ENCODE peak calls at places on chromosomes 16 and 17, in five cellular contexts. P, G, W, N and K are unnamed samples.

GRCh38 chr17:2508035-2508434 is 3.7 kb downstream of the METTL16 start:
- DNase-seq in P (no peak), N (no peak), W (no peak), G (no peak), K (no peak)

GRCh38 chr17:57357392-57357784 is 101.1 kb downstream of the MSI2 start:
- DNase-seq in G (no peak), W (no peak), N (peak; percentile 59), P (no peak), K (peak; percentile 83)

GRCh38 chr17:64773836-64774761 is 112.0 kb upstream of the SMURF2 start:
- DNase-seq in P (no peak), W (no peak), N (peak; percentile 19), G (no peak), K (no peak)

GRCh38 chr16:84471316-84471715 is 33.1 kb downstream of the MEAK7 start:
- DNase-seq in N (no peak), W (no peak), P (no peak), G (no peak), K (no peak)

GRCh38 chr17:43588121-43588520 is 42.0 kb upstream of the ETV4 start:
- DNase-seq in W (no peak), G (no peak), N (no peak), P (no peak), K (no peak)

GRCh38 chr17:77280304-77280910 is 139.6 kb downstream of the SEC14L1 start:
- DNase-seq in G (no peak), W (no peak), N (peak; percentile 40), P (no peak), K (no peak)

GRCh38 chr17:49450735-49451134 is 36.1 kb upstream of the PHB1 start:
- DNase-seq in N (no peak), W (no peak), P (no peak), G (no peak), K (no peak)

GRCh38 chr17:69223809-69224208 is 4.8 kb downstream of the ABCA10 start:
- DNase-seq in P (no peak), N (no peak), W (no peak), G (no peak), K (no peak)

GRCh38 chr17:31392856-31393748 is 1.6 kb downstream of the RAB11FIP4 start:
- DNase-seq in N (peak; percentile 10), G (no peak), P (no peak), W (no peak), K (no peak)

DNA sequence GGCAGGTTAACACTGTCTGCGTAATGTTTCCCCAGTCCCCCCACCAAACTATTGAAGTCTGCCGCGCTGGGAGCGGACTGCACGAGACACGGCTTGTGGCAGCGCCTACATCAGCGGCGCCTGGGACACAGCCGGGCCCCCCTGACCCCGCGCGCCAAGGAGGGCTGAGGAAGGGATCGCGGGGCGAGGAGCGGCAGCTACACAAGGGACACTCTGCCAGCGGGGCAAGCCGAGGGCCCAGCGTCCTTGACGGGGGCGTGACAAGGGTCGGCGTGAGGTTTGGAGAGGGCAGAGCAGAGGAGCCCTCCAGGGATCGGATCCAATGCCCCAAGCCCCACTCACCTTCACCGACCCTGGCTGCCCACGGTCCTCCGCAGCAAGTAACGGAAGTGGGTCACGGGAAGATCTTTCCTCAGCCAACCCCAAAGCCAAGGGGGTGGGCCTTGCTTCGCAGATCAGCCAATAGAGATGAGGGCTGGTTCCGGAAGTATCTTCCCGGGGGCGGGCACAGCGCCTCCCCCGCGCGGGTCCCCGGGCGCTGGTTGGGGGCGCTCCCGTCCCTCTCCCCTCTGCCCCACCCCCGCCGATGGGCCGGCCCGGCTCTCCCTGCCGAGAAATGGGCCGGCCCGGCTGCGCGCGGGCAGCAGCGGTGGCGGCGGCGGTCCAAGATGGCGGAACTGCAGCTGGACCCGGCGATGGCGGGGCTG is at the start of the genes ATP5PD and KCTD2:
- DNase-seq in W (peak; percentile 81), N (peak; percentile 98), G (peak; percentile 92), P (peak; percentile 96), K (peak; percentile 97)
- H3K4me3 ChIP-seq in W (peak within 1 kb of the TSS; percentile 92), N (peak within 1 kb of the TSS; percentile 97), G (peak within 1 kb of the TSS; percentile 66), P (peak within 1 kb of the TSS; percentile 99), K (peak within 1 kb of the TSS; percentile 78)

DNA sequence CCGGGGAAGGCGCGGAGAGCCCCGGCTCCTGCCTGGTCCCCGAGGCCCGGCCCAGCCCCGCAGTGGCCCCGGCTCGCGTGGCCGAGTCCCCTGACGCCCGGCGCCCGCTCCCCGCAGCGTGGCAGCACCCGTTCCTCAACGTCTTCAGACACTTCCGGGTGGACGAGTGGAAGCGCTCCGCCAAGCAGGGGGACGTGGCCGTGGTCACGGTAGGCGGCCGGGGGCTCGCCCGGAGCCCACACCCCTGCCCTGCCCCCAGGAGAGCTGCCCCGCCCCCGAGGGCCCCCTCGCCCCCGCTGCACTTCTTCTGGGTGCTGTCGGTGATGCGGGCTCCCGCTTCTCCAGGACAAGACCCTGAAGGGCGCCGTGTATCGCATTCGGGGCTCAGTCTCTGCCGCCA is 481 bp downstream of the WDR90 start:
- DNase-seq in N (no peak), W (no peak), G (no peak), P (no peak), K (no peak)
- TF ChIP-seq POLR2A in N (no peak), W (no peak), G (no peak), P (no peak), K (no peak)

GRCh38 chr17:74742978-74743545 is 5.4 kb upstream of the NHERF1 start:
- DNase-seq in W (no peak), N (no peak), G (no peak), P (no peak), K (no peak)
- H3K4me3 ChIP-seq in W (no peak overlapping the region), N (no peak overlapping the region), G (no peak overlapping the region), P (no peak overlapping the region), K (no peak overlapping the region)

GRCh38 chr17:5502552-5502951 is 16.2 kb downstream of the MIS12 start:
- DNase-seq in N (no peak), W (no peak), P (no peak), G (no peak), K (no peak)
- TF ChIP-seq POLR2A in N (no peak), W (no peak), P (no peak), G (no peak), K (no peak)

GRCh38 chr17:39210093-39210434 is 10.0 kb downstream of the RPL19 start:
- DNase-seq in P (no peak), G (no peak), N (no peak), W (no peak), K (no peak)
- H3K4me3 ChIP-seq in P (peak overlapping the region; percentile 34), G (peak overlapping the region; percentile 34), N (peak overlapping the region; percentile 29), W (peak overlapping the region; percentile 65), K (no peak overlapping the region)

GRCh38 chr16:30761928-30762902 is at the start of the genes CFAP119 and RNF40:
- DNase-seq in G (peak; percentile 98), P (peak; percentile 98), N (peak; percentile 98), W (peak; percentile 77), K (peak; percentile 98)
- TF ChIP-seq POLR2A in G (peak; percentile 63), P (peak; percentile 88), N (peak; percentile 94), W (no peak), K (peak; percentile 84)